ENCODE peak calls at places on chromosomes 3 and 15, in six cellular contexts. V, L, S, W, B and X are unnamed samples.

GRCh38 chr15:39685999-39686613 is 96.5 kb downstream of the FSIP1 start:
- DNase-seq in V (no peak), L (no peak), S (peak), W (peak), B (peak), X (peak)

GRCh38 chr3:53630547-53630946 is 136.1 kb downstream of the CACNA1D start:
- DNase-seq in V (no peak), L (no peak), S (no peak), W (no peak), B (no peak), X (no peak)

GRCh38 chr3:195102609-195103467 is 168.1 kb downstream of the XXYLT1 start:
- DNase-seq in V (no peak), L (peak), S (peak), W (peak), B (peak), X (peak)

GRCh38 chr3:184710870-184711365 is 946 bp downstream of the MAGEF1 start:
- DNase-seq in V (no peak), L (no peak), S (no peak), W (peak), B (peak), X (no peak)

GRCh38 chr15:29018983-29019875 is 133.5 kb downstream of the APBA2 start:
- DNase-seq in V (no peak), L (no peak), S (no peak), W (no peak), B (no peak), X (no peak)

GRCh38 chr15:63933522-63933921 is 99.8 kb upstream of the HERC1 start:
- DNase-seq in V (no peak), L (no peak), S (no peak), W (peak), B (peak), X (no peak)

GRCh38 chr3:183613366-183614293 is 21.8 kb upstream of the KLHL24 start:
- DNase-seq in V (no peak), L (no peak), S (no peak), W (no peak), B (peak), X (peak)

GRCh38 chr15:83100072-83100646 is 7.3 kb upstream of the TM6SF1 start:
- DNase-seq in V (no peak), L (no peak), S (no peak), W (no peak), B (no peak), X (no peak)

GRCh38 chr3:48422691-48423090 is 7.2 kb downstream of the PLXNB1 start:
- DNase-seq in V (no peak), L (no peak), S (no peak), W (no peak), B (no peak), X (no peak)